ENCODE peak calls at places on chromosomes 12 and 14, in seven cellular contexts. H is pancreas; Z is transverse colon; D is ELR; V is sciatic nerve; B is effector memory CD8-positive, alpha-beta T cell; P is mesenteric fat pad. C is an unnamed sample.

GRCh38 chr14:95069547-95069946 is 87.8 kb downstream of the DICER1 start:
- DNase-seq in H (no peak), Z (no peak), D (no peak), V (no peak), B (no peak), P (no peak), C (no peak)

GRCh38 chr12:114011711-114012110 is 45.6 kb upstream of the RBM19 start:
- DNase-seq in H (no peak), Z (no peak), D (no peak), V (no peak), B (no peak), P (no peak), C (no peak)

GRCh38 chr14:56181666-56182065 is 63.5 kb downstream of the PELI2 start:
- DNase-seq in H (peak), Z (no peak), D (no peak), V (no peak), B (no peak), P (no peak), C (no peak)

GRCh38 chr12:70839544-70839943 is 81.0 kb downstream of the PTPRR start:
- DNase-seq in H (no peak), Z (no peak), D (no peak), V (no peak), B (no peak), P (no peak), C (no peak)

GRCh38 chr12:117130806-117131205 is 31.6 kb upstream of the TESC start:
- DNase-seq in H (no peak), Z (no peak), D (no peak), V (no peak), B (no peak), P (no peak), C (no peak)

GRCh38 chr12:112353389-112353788 is 28.8 kb downstream of the HECTD4 start:
- DNase-seq in H (no peak), Z (no peak), D (peak), V (no peak), B (no peak), P (no peak), C (no peak)

GRCh38 chr14:106841701-106842100 is 1315.3 kb downstream of the TMEM121 start:
- DNase-seq in H (no peak), Z (no peak), D (no peak), V (no peak), B (no peak), P (no peak), C (no peak)

GRCh38 chr14:35234007-35234406 is 58.2 kb upstream of the PSMA6 start:
- DNase-seq in H (no peak), Z (no peak), D (no peak), V (no peak), B (no peak), P (no peak), C (no peak)

GRCh38 chr14:29521526-29522137 is 406.0 kb downstream of the PRKD1 start:
- DNase-seq in H (no peak), Z (no peak), D (peak), V (no peak), B (no peak), P (no peak), C (no peak)

GRCh38 chr14:32559595-32559994 is 230.5 kb downstream of the AKAP6 start:
- DNase-seq in H (no peak), Z (no peak), D (no peak), V (no peak), B (no peak), P (no peak), C (no peak)

GRCh38 chr14:69321601-69322330 is 61.8 kb downstream of the GALNT16 start:
- DNase-seq in H (no peak), Z (no peak), D (peak), V (peak), B (no peak), P (peak), C (no peak)

GRCh38 chr12:121802843-121803698 is 738 bp upstream of the SETD1B start:
- DNase-seq in H (peak), Z (peak), D (peak), V (peak), B (peak), P (peak), C (peak)

GRCh38 chr12:55728185-55728931 is 451 bp downstream of the CD63 start:
- DNase-seq in H (peak), Z (peak), D (peak), V (peak), B (no peak), P (no peak), C (no peak)

GRCh38 chr12:95520825-95521224 is 30.5 kb downstream of the USP44 start:
- DNase-seq in H (no peak), Z (no peak), D (no peak), V (no peak), B (no peak), P (no peak), C (no peak)

GRCh38 chr14:96090441-96091148 is 51.4 kb downstream of the C14orf132 start:
- DNase-seq in H (peak), Z (peak), D (no peak), V (peak), B (no peak), P (peak), C (no peak)

GRCh38 chr12:79409562-79409961 is 281.2 kb downstream of the PAWR start:
- DNase-seq in H (no peak), Z (no peak), D (peak), V (no peak), B (no peak), P (no peak), C (no peak)

GRCh38 chr12:47990351-47991105 is 13.7 kb downstream of the COL2A1 start:
- DNase-seq in H (no peak), Z (no peak), D (peak), V (no peak), B (peak), P (peak), C (no peak)

GRCh38 chr14:36317650-36318049 is 2.8 kb downstream of the MBIP start:
- DNase-seq in H (no peak), Z (no peak), D (peak), V (no peak), B (no peak), P (no peak), C (no peak)

GRCh38 chr12:91913651-91914050 is 232.0 kb downstream of the BTG1 start:
- DNase-seq in H (no peak), Z (no peak), D (peak), V (no peak), B (no peak), P (no peak), C (no peak)

GRCh38 chr14:103104654-103105511 is 10.4 kb downstream of the EXOC3L4 start:
- DNase-seq in H (peak), Z (peak), D (peak), V (peak), B (peak), P (no peak), C (peak)

GRCh38 chr12:19515179-19515578 is 75.9 kb downstream of the AEBP2 start:
- DNase-seq in H (no peak), Z (no peak), D (no peak), V (no peak), B (no peak), P (no peak), C (no peak)

GRCh38 chr12:2061402-2061801 is 8.6 kb downstream of the CACNA1C start:
- DNase-seq in H (no peak), Z (no peak), D (no peak), V (no peak), B (no peak), P (no peak), C (no peak)

GRCh38 chr14:49923881-49924280 is 31.0 kb downstream of the ARF6 start:
- DNase-seq in H (no peak), Z (no peak), D (no peak), V (no peak), B (no peak), P (no peak), C (no peak)

GRCh38 chr12:102811125-102811737 is 105.8 kb downstream of the PAH start:
- DNase-seq in H (no peak), Z (no peak), D (peak), V (peak), B (no peak), P (no peak), C (no peak)

GRCh38 chr12:53805801-53806200 is 54.0 kb upstream of the CISTR start:
- DNase-seq in H (no peak), Z (no peak), D (peak), V (no peak), B (no peak), P (no peak), C (no peak)

GRCh38 chr12:109735051-109735521 is 21.5 kb downstream of the FAM222A start:
- DNase-seq in H (no peak), Z (no peak), D (no peak), V (peak), B (no peak), P (peak), C (no peak)

GRCh38 chr14:44910826-44911225 is 50.9 kb downstream of the KLHL28 start:
- DNase-seq in H (no peak), Z (no peak), D (no peak), V (no peak), B (no peak), P (no peak), C (no peak)

GRCh38 chr12:47722926-47723631 is 2.2 kb downstream of the ENDOU start:
- DNase-seq in H (no peak), Z (no peak), D (no peak), V (no peak), B (no peak), P (peak), C (no peak)

GRCh38 chr12:106284294-106285105 is 18.0 kb upstream of the TCP11L2 start:
- DNase-seq in H (no peak), Z (no peak), D (no peak), V (no peak), B (no peak), P (no peak), C (no peak)

GRCh38 chr12:124849382-124849781 is 14.3 kb downstream of the SCARB1 start:
- DNase-seq in H (no peak), Z (peak), D (no peak), V (no peak), B (no peak), P (no peak), C (no peak)

GRCh38 chr12:54029529-54030441 is 1.5 kb downstream of the HOXC6 start:
- DNase-seq in H (no peak), Z (no peak), D (no peak), V (no peak), B (no peak), P (no peak), C (no peak)